ENCODE peak calls at places on chromosomes 1 and 21, in eight cellular contexts. U, A, F, V, O, T, J and E are unnamed samples.
A peak's percentile ranks its signal among the peaks of the same experiment; 100 is the strongest.

GRCh38 chr1:107433635-107434378 is 293.0 kb downstream of the NTNG1 start:
- DNase-seq in U (no peak), T (no peak), V (no peak), O (no peak), F (no peak), A (no peak), J (no peak), E (no peak)

GRCh38 chr1:171788696-171789095 is 7.2 kb downstream of the METTL13 start:
- DNase-seq in F (no peak), O (no peak), U (no peak), A (peak; percentile 90), J (no peak), T (no peak), V (peak; percentile 70), E (no peak)

GRCh38 chr1:203197625-203198024 is 11.1 kb upstream of the CHI3L1 start:
- DNase-seq in T (no peak), F (no peak), A (peak; percentile 16), V (no peak), U (no peak), O (no peak), J (no peak), E (no peak)

GRCh38 chr1:111992396-111992985 is 3.0 kb upstream of the KCND3 start:
- DNase-seq in V (no peak), O (no peak), T (no peak), F (no peak), U (no peak), A (no peak), J (no peak), E (no peak)

GRCh38 chr1:183185941-183186490 is at the start of gene LAMC2:
- DNase-seq in F (peak; percentile 98), J (no peak), T (peak; percentile 70), U (no peak), A (peak; percentile 99), V (peak; percentile 93), O (no peak), E (no peak)

GRCh38 chr1:206851611-206852010 is 13.8 kb upstream of the IL20 start:
- DNase-seq in A (peak; percentile 61), J (no peak), V (no peak), T (no peak), O (no peak), F (no peak), U (no peak), E (no peak)

GRCh38 chr21:45351526-45352275 is 53.3 kb upstream of the COL18A1 start:
- DNase-seq in J (no peak), F (no peak), O (no peak), V (no peak), A (no peak), T (no peak), U (no peak), E (no peak)

GRCh38 chr1:83583351-83584014 is 415.4 kb downstream of the TTLL7 start:
- DNase-seq in J (peak; percentile 39), U (no peak), A (no peak), F (no peak), T (no peak), V (peak; percentile 23), O (no peak), E (no peak)

GRCh38 chr1:916173-917075 is 7.3 kb upstream of the SAMD11 start:
- DNase-seq in U (no peak), T (no peak), O (peak; percentile 3), F (no peak), J (no peak), A (no peak), V (no peak), E (peak; percentile 19)

GRCh38 chr1:172180886-172181285 is 239.6 kb upstream of the C1orf105 start:
- DNase-seq in A (peak; percentile 3), J (no peak), T (no peak), F (no peak), O (peak; percentile 50), U (peak; percentile 43), V (no peak), E (peak; percentile 52)

GRCh38 chr1:98323396-98323795 is 338.1 kb upstream of the SNX7 start:
- DNase-seq in F (peak; percentile 92), U (no peak), J (no peak), V (peak; percentile 89), O (no peak), A (peak; percentile 92), T (no peak), E (no peak)

GRCh38 chr1:182680901-182681300 is 3.5 kb downstream of the RGS8 start:
- DNase-seq in J (no peak), F (peak; percentile 80), T (no peak), U (no peak), V (peak; percentile 78), O (no peak), A (peak; percentile 49), E (no peak)

GRCh38 chr1:8170059-8170835 is 144.1 kb upstream of the ERRFI1 start:
- DNase-seq in T (no peak), F (no peak), J (no peak), V (no peak), U (no peak), A (no peak), O (no peak), E (no peak)

GRCh38 chr1:25651824-25652741 is 35.5 kb downstream of the MAN1C1 start:
- DNase-seq in F (no peak), A (no peak), V (no peak), T (no peak), U (no peak), O (no peak), J (peak; percentile 82), E (peak; percentile 44)

GRCh38 chr1:204410764-204411450 is 710 bp downstream of the PPP1R15B start:
- DNase-seq in T (no peak), F (no peak), V (peak; percentile 52), A (peak; percentile 36), U (peak; percentile 17), J (no peak), O (no peak), E (peak; percentile 54)

GRCh38 chr1:7493711-7494110 is 277.4 kb upstream of the VAMP3 start:
- DNase-seq in J (no peak), O (no peak), A (no peak), T (no peak), V (no peak), F (no peak), U (no peak), E (no peak)

GRCh38 chr1:240644732-240645131 is 32.8 kb upstream of the GREM2 start:
- DNase-seq in J (no peak), O (no peak), T (no peak), U (no peak), A (no peak), V (peak; percentile 34), F (no peak), E (no peak)

GRCh38 chr1:181779343-181779742 is 282.2 kb downstream of the ZNF648 start:
- DNase-seq in F (no peak), O (no peak), V (no peak), T (no peak), U (no peak), J (no peak), A (no peak), E (no peak)

GRCh38 chr1:89821322-89822108 is 683 bp downstream of the LRRC8D start:
- DNase-seq in V (peak; percentile 29), J (no peak), A (peak; percentile 42), O (peak; percentile 61), F (peak; percentile 64), U (peak; percentile 73), T (no peak), E (peak; percentile 51)

GRCh38 chr1:206829875-206830274 is 35.5 kb upstream of the IL20 start:
- DNase-seq in V (no peak), T (no peak), F (no peak), A (peak; percentile 14), O (no peak), U (no peak), J (peak; percentile 55), E (no peak)

DNA sequence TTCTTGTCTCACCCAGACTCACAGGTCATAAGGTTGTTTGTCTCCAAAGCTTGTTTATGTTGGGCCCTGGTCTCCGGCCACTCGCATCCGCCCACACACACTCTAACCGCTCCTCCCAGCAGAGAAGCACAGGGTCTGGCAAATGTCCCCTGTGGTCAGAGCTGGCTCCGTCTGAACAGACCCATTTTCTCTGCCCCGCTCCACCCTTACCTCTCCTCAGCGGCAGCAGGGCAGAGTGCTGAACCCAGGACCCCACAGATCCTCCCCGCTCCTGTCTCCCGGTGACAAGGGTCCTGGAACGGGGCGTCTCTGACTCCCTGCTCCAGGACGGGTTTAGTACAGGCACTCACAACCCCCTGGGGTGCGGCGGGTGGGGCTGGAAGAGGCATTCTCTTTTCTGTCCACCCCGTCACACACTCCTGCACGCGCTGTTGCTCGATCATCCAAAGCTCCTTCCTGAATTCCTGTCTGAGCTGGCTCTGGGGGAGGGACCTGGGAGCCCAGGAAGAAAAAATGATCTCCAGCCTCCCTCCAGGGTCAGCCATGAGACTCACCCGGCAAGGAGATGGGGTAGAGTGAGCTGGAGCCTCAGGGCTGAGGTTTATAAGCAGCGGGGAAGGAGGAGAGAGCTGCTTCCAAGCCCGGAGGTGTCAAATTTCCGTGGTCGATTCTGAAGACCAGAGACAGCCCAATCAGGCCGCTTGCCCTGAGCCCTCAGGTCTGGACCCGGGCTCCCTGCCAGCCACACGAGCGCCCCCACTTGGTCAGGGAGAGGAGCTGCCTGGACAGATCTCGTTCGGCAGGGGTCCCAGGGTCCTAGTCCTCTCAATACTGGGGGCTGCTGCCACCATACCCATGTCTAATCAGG is at the start of gene S100A13:
- DNase-seq in F (peak; percentile 95), A (peak; percentile 93), J (peak; percentile 95), O (no peak), U (no peak), V (peak; percentile 97), T (peak; percentile 92), E (peak; percentile 72)
- H3K27ac ChIP-seq in F (peak within 1 kb of the TSS; percentile 88), A (peak within 1 kb of the TSS; percentile 79), J (peak within 1 kb of the TSS; percentile 90), O (no peak within 1 kb of the TSS), U (peak within 1 kb of the TSS; percentile 68), V (peak within 1 kb of the TSS; percentile 79), T (peak within 1 kb of the TSS; percentile 59), E (peak within 1 kb of the TSS; percentile 100)

DNA sequence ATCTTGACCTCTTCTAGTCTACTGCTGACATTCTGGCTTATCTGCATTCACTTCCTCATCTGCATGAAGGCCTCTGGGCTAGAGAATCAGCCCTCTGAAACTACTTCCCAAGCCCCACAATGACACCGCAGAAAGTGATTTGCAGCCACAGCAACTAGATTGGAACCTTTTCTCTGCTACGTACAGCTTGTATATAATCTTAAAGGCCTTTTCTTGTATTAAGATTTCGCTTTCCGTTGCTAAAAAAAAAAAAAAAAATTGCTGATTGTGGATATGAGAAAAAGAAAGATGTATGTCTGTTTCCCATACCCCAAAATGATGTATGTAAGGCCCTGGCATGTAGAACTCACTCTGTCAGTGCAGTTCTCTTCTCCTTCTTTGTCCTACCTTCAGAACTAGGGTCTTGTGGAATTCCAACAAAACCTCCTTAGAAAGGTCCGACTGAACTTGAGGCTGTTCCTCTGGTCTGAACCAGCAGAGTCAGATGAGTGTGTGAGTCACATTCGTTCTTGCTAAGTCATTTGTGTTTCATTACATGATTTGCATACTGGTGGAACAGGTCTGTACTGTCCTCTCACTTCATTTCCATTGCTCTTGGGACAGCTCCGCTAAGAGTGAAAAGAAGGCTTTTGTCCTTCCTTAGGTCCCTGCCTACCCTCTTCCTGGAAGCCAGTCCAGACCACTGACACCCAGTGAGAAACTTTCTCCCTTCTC is 62.7 kb downstream of the PLPP3 start:
- DNase-seq in U (no peak), A (peak; percentile 92), O (no peak), F (peak; percentile 96), J (no peak), V (peak; percentile 89), T (no peak), E (no peak)
- H3K27ac ChIP-seq in U (no peak overlapping the region), A (peak overlapping the region; percentile 56), O (no peak overlapping the region), F (peak overlapping the region; percentile 99), J (no peak overlapping the region), V (peak overlapping the region; percentile 66), T (peak overlapping the region; percentile 62), E (peak overlapping the region; percentile 83)

GRCh38 chr1:51915958-51916357 is 37.4 kb upstream of the NRDC start:
- DNase-seq in A (no peak), T (no peak), F (no peak), O (no peak), J (no peak), V (no peak), U (no peak), E (no peak)
- H3K27ac ChIP-seq in A (no peak overlapping the region), T (no peak overlapping the region), F (no peak overlapping the region), O (no peak overlapping the region), J (no peak overlapping the region), V (no peak overlapping the region), U (no peak overlapping the region), E (no peak overlapping the region)

GRCh38 chr21:33698088-33698487 is 55.8 kb downstream of the ITSN1 start:
- DNase-seq in U (no peak), V (no peak), O (no peak), T (no peak), F (no peak), A (no peak), J (no peak), E (no peak)
- H3K27ac ChIP-seq in U (no peak overlapping the region), V (no peak overlapping the region), O (no peak overlapping the region), T (no peak overlapping the region), F (no peak overlapping the region), A (no peak overlapping the region), J (no peak overlapping the region), E (peak overlapping the region; percentile 63)